ENCODE peak calls at places on chromosomes 2 and 18, in five cellular contexts. J is neural progenitor cell; S is CD8-positive, alpha-beta memory T cell; N is fibroblast of pulmonary artery; F is SK-N-SH. Y is an unnamed sample.

GRCh38 chr2:197339496-197340220 is 29.1 kb upstream of the ANKRD44 start:
- DNase-seq in J (no peak), S (no peak), N (no peak), F (no peak), Y (no peak)

GRCh38 chr2:60391250-60392013 is 162.0 kb downstream of the BCL11A start:
- DNase-seq in J (no peak), S (no peak), N (no peak), F (no peak), Y (no peak)

GRCh38 chr2:240716130-240716798 is 24.6 kb downstream of the AQP12A start:
- DNase-seq in J (no peak), S (no peak), N (no peak), F (no peak), Y (no peak)

GRCh38 chr2:128364441-128364911 is 45.8 kb upstream of the HS6ST1 start:
- DNase-seq in J (no peak), S (no peak), N (no peak), F (no peak), Y (no peak)

GRCh38 chr18:39184176-39184575 is 1618.6 kb upstream of the CELF4 start:
- DNase-seq in J (no peak), S (no peak), N (no peak), F (peak), Y (no peak)

GRCh38 chr18:62379051-62379450 is 53.9 kb downstream of the TNFRSF11A start:
- DNase-seq in J (no peak), S (no peak), N (no peak), F (no peak), Y (no peak)

GRCh38 chr2:27054721-27055120 is 3.3 kb downstream of the AGBL5 start:
- DNase-seq in J (no peak), S (no peak), N (no peak), F (no peak), Y (no peak)

GRCh38 chr18:21117385-21118135 is 5.9 kb upstream of the ROCK1 start:
- DNase-seq in J (no peak), S (no peak), N (peak), F (no peak), Y (peak)

GRCh38 chr18:7941533-7941932 is 374.4 kb downstream of the PTPRM start:
- DNase-seq in J (no peak), S (no peak), N (no peak), F (peak), Y (no peak)

GRCh38 chr2:4190548-4190947 is 487.2 kb downstream of the DCDC2C start:
- DNase-seq in J (no peak), S (no peak), N (no peak), F (no peak), Y (no peak)

GRCh38 chr2:47221956-47222355 is 66.8 kb upstream of the STPG4 start:
- DNase-seq in J (no peak), S (no peak), N (peak), F (no peak), Y (no peak)

GRCh38 chr18:42310956-42311355 is 355.9 kb downstream of the PIK3C3 start:
- DNase-seq in J (peak), S (no peak), N (peak), F (no peak), Y (peak)

GRCh38 chr2:69594341-69594740 is 49.2 kb downstream of the AAK1 start:
- DNase-seq in J (no peak), S (no peak), N (peak), F (no peak), Y (no peak)

GRCh38 chr2:113138428-113139322 is 11.3 kb downstream of the IL1RN start:
- DNase-seq in J (peak), S (peak), N (peak), F (peak), Y (peak)

GRCh38 chr2:222950886-222951285 is 90.0 kb downstream of the ACSL3 start:
- DNase-seq in J (no peak), S (no peak), N (peak), F (no peak), Y (no peak)

GRCh38 chr2:170255971-170256370 is 78.0 kb downstream of the MYO3B start:
- DNase-seq in J (no peak), S (no peak), N (peak), F (no peak), Y (peak)

GRCh38 chr18:32093106-32093511 is 1.4 kb downstream of the RNF138 start:
- DNase-seq in J (peak), S (peak), N (peak), F (no peak), Y (peak)

GRCh38 chr2:120622159-120622869 is 113.4 kb upstream of the GLI2 start:
- DNase-seq in J (no peak), S (no peak), N (no peak), F (no peak), Y (no peak)

GRCh38 chr2:2557448-2557847 is 226.4 kb upstream of the MYT1L start:
- DNase-seq in J (no peak), S (peak), N (no peak), F (no peak), Y (no peak)

GRCh38 chr18:37452697-37453385 is 112.8 kb downstream of the CELF4 start:
- DNase-seq in J (no peak), S (no peak), N (peak), F (no peak), Y (no peak)

GRCh38 chr18:12599543-12599942 is 58.4 kb downstream of the SPIRE1 start:
- DNase-seq in J (no peak), S (no peak), N (no peak), F (no peak), Y (no peak)

GRCh38 chr2:206274434-206275273 is at the start of gene ZDBF2:
- DNase-seq in J (peak), S (peak), N (peak), F (peak), Y (peak)

GRCh38 chr2:236510049-236510448 is 59.6 kb upstream of the ACKR3 start:
- DNase-seq in J (no peak), S (no peak), N (no peak), F (no peak), Y (no peak)

GRCh38 chr2:126504953-126505352 is 151.0 kb upstream of the GYPC start:
- DNase-seq in J (no peak), S (no peak), N (no peak), F (no peak), Y (no peak)

GRCh38 chr18:21004721-21005120 is 106.9 kb downstream of the ROCK1 start:
- DNase-seq in J (no peak), S (no peak), N (peak), F (no peak), Y (no peak)

GRCh38 chr2:210519594-210519993 is 36.8 kb upstream of the CPS1 start:
- DNase-seq in J (no peak), S (no peak), N (no peak), F (no peak), Y (no peak)

GRCh38 chr18:54223568-54224241 is 764 bp downstream of the MBD2 start:
- DNase-seq in J (peak), S (no peak), N (peak), F (peak), Y (peak)

GRCh38 chr2:95323347-95324155 is 26.4 kb downstream of the KCNIP3 start:
- DNase-seq in J (peak), S (no peak), N (no peak), F (peak), Y (peak)

GRCh38 chr2:165720526-165720925 is 73.5 kb downstream of the GALNT3 start:
- DNase-seq in J (no peak), S (no peak), N (peak), F (no peak), Y (no peak)

GRCh38 chr18:68233043-68233442 is 481.9 kb downstream of the TMX3 start:
- DNase-seq in J (no peak), S (no peak), N (no peak), F (no peak), Y (no peak)

Y was measured in mesendoderm.